ENCODE peak calls at places on chromosomes 1 and 21, in seven cellular contexts. One of them, this sample, is unnamed.
A peak's percentile ranks its signal among the peaks of the same experiment; 100 is the strongest.

GRCh38 chr1:245990315-245991022 is 516.6 kb downstream of the SMYD3 start:
- DNase-seq in NCI-H1092 treated with DMSO at 0.1 percent for 48 hours: no peak
- DNase-seq in T-helper 2 cell: no peak
- DNase-seq in activated CD8-positive, alpha-beta memory T cell treated with anti-CD3 and anti-CD28 coated beads for 24 hours: no peak
- DNase-seq in AML-193: no peak
- DNase-seq in posterior vena cava: no peak
- DNase-seq in ELR: no peak
- DNase-seq in this sample: no peak

GRCh38 chr1:15965228-15965767 is 10.6 kb downstream of the ZBTB17 start:
- DNase-seq in AML-193: no peak
- DNase-seq in T-helper 2 cell: no peak
- DNase-seq in activated CD8-positive, alpha-beta memory T cell treated with anti-CD3 and anti-CD28 coated beads for 24 hours: no peak
- DNase-seq in NCI-H1092 treated with DMSO at 0.1 percent for 48 hours: no peak
- DNase-seq in posterior vena cava: no peak
- DNase-seq in ELR: peak; percentile 60
- DNase-seq in this sample: no peak

GRCh38 chr1:192700834-192701271 is 64.9 kb downstream of the RGS13 start:
- DNase-seq in activated CD8-positive, alpha-beta memory T cell treated with anti-CD3 and anti-CD28 coated beads for 24 hours: no peak
- DNase-seq in T-helper 2 cell: no peak
- DNase-seq in posterior vena cava: no peak
- DNase-seq in AML-193: peak; percentile 22
- DNase-seq in ELR: peak; percentile 81
- DNase-seq in NCI-H1092 treated with DMSO at 0.1 percent for 48 hours: no peak
- DNase-seq in this sample: no peak

GRCh38 chr21:44332383-44332782 is 6.8 kb downstream of the CFAP410 start:
- DNase-seq in AML-193: no peak
- DNase-seq in T-helper 2 cell: no peak
- DNase-seq in NCI-H1092 treated with DMSO at 0.1 percent for 48 hours: no peak
- DNase-seq in activated CD8-positive, alpha-beta memory T cell treated with anti-CD3 and anti-CD28 coated beads for 24 hours: no peak
- DNase-seq in posterior vena cava: no peak
- DNase-seq in ELR: no peak
- DNase-seq in this sample: no peak

GRCh38 chr1:171595324-171595723 is 26.7 kb upstream of the MYOCOS start:
- DNase-seq in AML-193: no peak
- DNase-seq in T-helper 2 cell: no peak
- DNase-seq in posterior vena cava: no peak
- DNase-seq in ELR: peak; percentile 36
- DNase-seq in activated CD8-positive, alpha-beta memory T cell treated with anti-CD3 and anti-CD28 coated beads for 24 hours: no peak
- DNase-seq in NCI-H1092 treated with DMSO at 0.1 percent for 48 hours: no peak
- DNase-seq in this sample: no peak

GRCh38 chr1:62405247-62405646 is 31.6 kb upstream of the USP1 start:
- DNase-seq in posterior vena cava: no peak
- DNase-seq in NCI-H1092 treated with DMSO at 0.1 percent for 48 hours: no peak
- DNase-seq in AML-193: no peak
- DNase-seq in T-helper 2 cell: no peak
- DNase-seq in activated CD8-positive, alpha-beta memory T cell treated with anti-CD3 and anti-CD28 coated beads for 24 hours: no peak
- DNase-seq in ELR: no peak
- DNase-seq in this sample: no peak

GRCh38 chr1:245986404-245987221 is 520.5 kb downstream of the SMYD3 start:
- DNase-seq in ELR: peak; percentile 82
- DNase-seq in T-helper 2 cell: no peak
- DNase-seq in activated CD8-positive, alpha-beta memory T cell treated with anti-CD3 and anti-CD28 coated beads for 24 hours: no peak
- DNase-seq in AML-193: no peak
- DNase-seq in posterior vena cava: no peak
- DNase-seq in NCI-H1092 treated with DMSO at 0.1 percent for 48 hours: no peak
- DNase-seq in this sample: no peak

GRCh38 chr1:20124451-20125057 is 5.2 kb upstream of the PLA2G2D start:
- DNase-seq in AML-193: no peak
- DNase-seq in posterior vena cava: peak; percentile 57
- DNase-seq in activated CD8-positive, alpha-beta memory T cell treated with anti-CD3 and anti-CD28 coated beads for 24 hours: no peak
- DNase-seq in T-helper 2 cell: no peak
- DNase-seq in ELR: peak; percentile 72
- DNase-seq in NCI-H1092 treated with DMSO at 0.1 percent for 48 hours: no peak
- DNase-seq in this sample: no peak

GRCh38 chr1:23020731-23021130 is 1.5 kb downstream of the KDM1A start:
- DNase-seq in T-helper 2 cell: no peak
- DNase-seq in ELR: peak; percentile 17
- DNase-seq in AML-193: no peak
- DNase-seq in NCI-H1092 treated with DMSO at 0.1 percent for 48 hours: no peak
- DNase-seq in posterior vena cava: no peak
- DNase-seq in activated CD8-positive, alpha-beta memory T cell treated with anti-CD3 and anti-CD28 coated beads for 24 hours: no peak
- DNase-seq in this sample: no peak

GRCh38 chr1:168454211-168454815 is 89.5 kb downstream of the XCL2 start:
- DNase-seq in NCI-H1092 treated with DMSO at 0.1 percent for 48 hours: no peak
- DNase-seq in ELR: peak; percentile 82
- DNase-seq in activated CD8-positive, alpha-beta memory T cell treated with anti-CD3 and anti-CD28 coated beads for 24 hours: no peak
- DNase-seq in AML-193: no peak
- DNase-seq in T-helper 2 cell: no peak
- DNase-seq in posterior vena cava: no peak
- DNase-seq in this sample: no peak

GRCh38 chr1:43005460-43006351 is 47.0 kb upstream of the SLC2A1 start:
- DNase-seq in AML-193: no peak
- DNase-seq in T-helper 2 cell: no peak
- DNase-seq in activated CD8-positive, alpha-beta memory T cell treated with anti-CD3 and anti-CD28 coated beads for 24 hours: no peak
- DNase-seq in posterior vena cava: no peak
- DNase-seq in ELR: no peak
- DNase-seq in NCI-H1092 treated with DMSO at 0.1 percent for 48 hours: no peak
- DNase-seq in this sample: no peak

GRCh38 chr1:85274969-85275453 is 1.4 kb downstream of the BCL10 start:
- DNase-seq in AML-193: no peak
- DNase-seq in activated CD8-positive, alpha-beta memory T cell treated with anti-CD3 and anti-CD28 coated beads for 24 hours: no peak
- DNase-seq in ELR: peak; percentile 87
- DNase-seq in T-helper 2 cell: no peak
- DNase-seq in NCI-H1092 treated with DMSO at 0.1 percent for 48 hours: no peak
- DNase-seq in posterior vena cava: no peak
- DNase-seq in this sample: no peak

GRCh38 chr1:15159166-15159555 is 5.6 kb downstream of the TMEM51 start:
- DNase-seq in posterior vena cava: peak; percentile 37
- DNase-seq in T-helper 2 cell: no peak
- DNase-seq in AML-193: no peak
- DNase-seq in ELR: no peak
- DNase-seq in NCI-H1092 treated with DMSO at 0.1 percent for 48 hours: no peak
- DNase-seq in activated CD8-positive, alpha-beta memory T cell treated with anti-CD3 and anti-CD28 coated beads for 24 hours: no peak
- DNase-seq in this sample: no peak

GRCh38 chr1:205541161-205541886 is 36.9 kb downstream of the CDK18 start:
- DNase-seq in T-helper 2 cell: no peak
- DNase-seq in ELR: no peak
- DNase-seq in posterior vena cava: peak; percentile 55
- DNase-seq in NCI-H1092 treated with DMSO at 0.1 percent for 48 hours: no peak
- DNase-seq in AML-193: no peak
- DNase-seq in activated CD8-positive, alpha-beta memory T cell treated with anti-CD3 and anti-CD28 coated beads for 24 hours: peak; percentile 50
- DNase-seq in this sample: peak; percentile 82

GRCh38 chr1:27099154-27099903 is 55.6 kb downstream of the SLC9A1 start:
- DNase-seq in NCI-H1092 treated with DMSO at 0.1 percent for 48 hours: peak; percentile 51
- DNase-seq in ELR: peak; percentile 87
- DNase-seq in AML-193: no peak
- DNase-seq in T-helper 2 cell: no peak
- DNase-seq in activated CD8-positive, alpha-beta memory T cell treated with anti-CD3 and anti-CD28 coated beads for 24 hours: no peak
- DNase-seq in posterior vena cava: peak; percentile 92
- DNase-seq in this sample: no peak

GRCh38 chr1:221101792-221102191 is 222.5 kb downstream of the HLX start:
- DNase-seq in NCI-H1092 treated with DMSO at 0.1 percent for 48 hours: no peak
- DNase-seq in activated CD8-positive, alpha-beta memory T cell treated with anti-CD3 and anti-CD28 coated beads for 24 hours: no peak
- DNase-seq in posterior vena cava: no peak
- DNase-seq in ELR: peak; percentile 68
- DNase-seq in T-helper 2 cell: no peak
- DNase-seq in AML-193: no peak
- DNase-seq in this sample: no peak

GRCh38 chr1:246775531-246776385 is 51.5 kb downstream of the SCCPDH start:
- DNase-seq in AML-193: no peak
- DNase-seq in NCI-H1092 treated with DMSO at 0.1 percent for 48 hours: no peak
- DNase-seq in ELR: no peak
- DNase-seq in posterior vena cava: no peak
- DNase-seq in T-helper 2 cell: no peak
- DNase-seq in activated CD8-positive, alpha-beta memory T cell treated with anti-CD3 and anti-CD28 coated beads for 24 hours: no peak
- DNase-seq in this sample: no peak

GRCh38 chr1:162069334-162070093 is at the start of gene NOS1AP:
- DNase-seq in activated CD8-positive, alpha-beta memory T cell treated with anti-CD3 and anti-CD28 coated beads for 24 hours: peak; percentile 89
- DNase-seq in NCI-H1092 treated with DMSO at 0.1 percent for 48 hours: peak; percentile 79
- DNase-seq in ELR: peak; percentile 76
- DNase-seq in AML-193: peak; percentile 61
- DNase-seq in T-helper 2 cell: peak; percentile 38
- DNase-seq in posterior vena cava: peak; percentile 92
- DNase-seq in this sample: no peak

GRCh38 chr1:211377539-211378461 is 51.2 kb downstream of the TRAF5 start:
- DNase-seq in AML-193: no peak
- DNase-seq in activated CD8-positive, alpha-beta memory T cell treated with anti-CD3 and anti-CD28 coated beads for 24 hours: no peak
- DNase-seq in T-helper 2 cell: no peak
- DNase-seq in NCI-H1092 treated with DMSO at 0.1 percent for 48 hours: no peak
- DNase-seq in posterior vena cava: no peak
- DNase-seq in ELR: no peak
- DNase-seq in this sample: no peak

GRCh38 chr1:55040083-55040952 is 970 bp downstream of the PCSK9 start:
- DNase-seq in T-helper 2 cell: no peak
- DNase-seq in ELR: no peak
- DNase-seq in AML-193: no peak
- DNase-seq in NCI-H1092 treated with DMSO at 0.1 percent for 48 hours: no peak
- DNase-seq in posterior vena cava: peak; percentile 80
- DNase-seq in activated CD8-positive, alpha-beta memory T cell treated with anti-CD3 and anti-CD28 coated beads for 24 hours: no peak
- DNase-seq in this sample: no peak

GRCh38 chr1:213446496-213446895 is 395.5 kb downstream of the RPS6KC1 start:
- DNase-seq in posterior vena cava: no peak
- DNase-seq in NCI-H1092 treated with DMSO at 0.1 percent for 48 hours: no peak
- DNase-seq in ELR: no peak
- DNase-seq in AML-193: no peak
- DNase-seq in T-helper 2 cell: no peak
- DNase-seq in activated CD8-positive, alpha-beta memory T cell treated with anti-CD3 and anti-CD28 coated beads for 24 hours: no peak
- DNase-seq in this sample: no peak

GRCh38 chr21:41251961-41252642 is 64.5 kb upstream of the FAM3B start:
- DNase-seq in NCI-H1092 treated with DMSO at 0.1 percent for 48 hours: no peak
- DNase-seq in activated CD8-positive, alpha-beta memory T cell treated with anti-CD3 and anti-CD28 coated beads for 24 hours: no peak
- DNase-seq in posterior vena cava: no peak
- DNase-seq in T-helper 2 cell: no peak
- DNase-seq in AML-193: no peak
- DNase-seq in ELR: no peak
- DNase-seq in this sample: peak; percentile 54

GRCh38 chr1:246577720-246578106 is 11.5 kb downstream of the CNST start:
- DNase-seq in activated CD8-positive, alpha-beta memory T cell treated with anti-CD3 and anti-CD28 coated beads for 24 hours: no peak
- DNase-seq in AML-193: no peak
- DNase-seq in posterior vena cava: no peak
- DNase-seq in T-helper 2 cell: no peak
- DNase-seq in NCI-H1092 treated with DMSO at 0.1 percent for 48 hours: no peak
- DNase-seq in ELR: no peak
- DNase-seq in this sample: no peak

GRCh38 chr1:93758842-93759515 is 77.3 kb upstream of the BCAR3 start:
- DNase-seq in T-helper 2 cell: peak; percentile 46
- DNase-seq in ELR: peak; percentile 46
- DNase-seq in posterior vena cava: no peak
- DNase-seq in NCI-H1092 treated with DMSO at 0.1 percent for 48 hours: no peak
- DNase-seq in activated CD8-positive, alpha-beta memory T cell treated with anti-CD3 and anti-CD28 coated beads for 24 hours: no peak
- DNase-seq in AML-193: no peak
- DNase-seq in this sample: no peak

GRCh38 chr1:201696217-201696761 is 132.7 kb upstream of the IPO9 start:
- DNase-seq in T-helper 2 cell: no peak
- DNase-seq in posterior vena cava: peak; percentile 96
- DNase-seq in NCI-H1092 treated with DMSO at 0.1 percent for 48 hours: peak; percentile 55
- DNase-seq in activated CD8-positive, alpha-beta memory T cell treated with anti-CD3 and anti-CD28 coated beads for 24 hours: no peak
- DNase-seq in AML-193: no peak
- DNase-seq in ELR: peak; percentile 94
- DNase-seq in this sample: no peak

GRCh38 chr1:145956776-145957442 is 908 bp downstream of the LIX1L start:
- DNase-seq in T-helper 2 cell: peak; percentile 18
- DNase-seq in AML-193: no peak
- DNase-seq in posterior vena cava: no peak
- DNase-seq in activated CD8-positive, alpha-beta memory T cell treated with anti-CD3 and anti-CD28 coated beads for 24 hours: no peak
- DNase-seq in ELR: peak; percentile 24
- DNase-seq in NCI-H1092 treated with DMSO at 0.1 percent for 48 hours: no peak
- DNase-seq in this sample: no peak

GRCh38 chr1:33018112-33018511 is 18.6 kb downstream of the AK2 start:
- DNase-seq in AML-193: no peak
- DNase-seq in ELR: no peak
- DNase-seq in NCI-H1092 treated with DMSO at 0.1 percent for 48 hours: no peak
- DNase-seq in posterior vena cava: no peak
- DNase-seq in T-helper 2 cell: no peak
- DNase-seq in activated CD8-positive, alpha-beta memory T cell treated with anti-CD3 and anti-CD28 coated beads for 24 hours: no peak
- DNase-seq in this sample: no peak

GRCh38 chr1:195584870-195585624 is 1023.2 kb downstream of the KCNT2 start:
- DNase-seq in activated CD8-positive, alpha-beta memory T cell treated with anti-CD3 and anti-CD28 coated beads for 24 hours: no peak
- DNase-seq in AML-193: no peak
- DNase-seq in NCI-H1092 treated with DMSO at 0.1 percent for 48 hours: no peak
- DNase-seq in ELR: peak; percentile 47
- DNase-seq in T-helper 2 cell: no peak
- DNase-seq in posterior vena cava: no peak
- DNase-seq in this sample: no peak

GRCh38 chr1:222792744-222793143 is 22.1 kb upstream of the DISP1 start:
- DNase-seq in posterior vena cava: no peak
- DNase-seq in NCI-H1092 treated with DMSO at 0.1 percent for 48 hours: peak; percentile 55
- DNase-seq in activated CD8-positive, alpha-beta memory T cell treated with anti-CD3 and anti-CD28 coated beads for 24 hours: no peak
- DNase-seq in ELR: peak; percentile 48
- DNase-seq in T-helper 2 cell: no peak
- DNase-seq in AML-193: peak; percentile 29
- DNase-seq in this sample: no peak

This sample was measured in vagina.